ENCODE peak calls at places on chromosomes 5 and 9, in five cellular contexts. One of them, this sample, is unnamed.

GRCh38 chr5:62985749-62986148 is 407.1 kb downstream of the LRRC70 start:
- DNase-seq in stomach: no peak
- DNase-seq in Panc1: no peak
- DNase-seq in transverse colon: no peak
- DNase-seq in right atrium auricular region: no peak
- DNase-seq in this sample: no peak

GRCh38 chr5:175709276-175709781 is 51.5 kb downstream of the HRH2 start:
- DNase-seq in Panc1: no peak
- DNase-seq in right atrium auricular region: no peak
- DNase-seq in transverse colon: no peak
- DNase-seq in stomach: peak; percentile 24
- DNase-seq in this sample: no peak

GRCh38 chr5:139872052-139872766 is 76.6 kb downstream of the PSD2 start:
- DNase-seq in Panc1: no peak
- DNase-seq in transverse colon: no peak
- DNase-seq in right atrium auricular region: no peak
- DNase-seq in stomach: no peak
- DNase-seq in this sample: no peak

GRCh38 chr9:95115104-95115503 is 202.4 kb downstream of the FANCC start:
- DNase-seq in right atrium auricular region: no peak
- DNase-seq in transverse colon: no peak
- DNase-seq in stomach: no peak
- DNase-seq in Panc1: no peak
- DNase-seq in this sample: no peak

GRCh38 chr9:124489222-124489621 is 18.0 kb downstream of the NR5A1 start:
- DNase-seq in Panc1: no peak
- DNase-seq in transverse colon: no peak
- DNase-seq in right atrium auricular region: no peak
- DNase-seq in stomach: no peak
- DNase-seq in this sample: peak; percentile 20

GRCh38 chr9:69744688-69745380 is 15.0 kb downstream of the PTAR1 start:
- DNase-seq in right atrium auricular region: no peak
- DNase-seq in Panc1: no peak
- DNase-seq in stomach: no peak
- DNase-seq in transverse colon: no peak
- DNase-seq in this sample: no peak

GRCh38 chr9:37328561-37329227 is 93.8 kb upstream of the GRHPR start:
- DNase-seq in stomach: no peak
- DNase-seq in right atrium auricular region: no peak
- DNase-seq in Panc1: no peak
- DNase-seq in transverse colon: no peak
- DNase-seq in this sample: no peak

GRCh38 chr5:139105621-139106071 is 92.5 kb downstream of the SIL1 start:
- DNase-seq in Panc1: no peak
- DNase-seq in right atrium auricular region: no peak
- DNase-seq in stomach: no peak
- DNase-seq in transverse colon: no peak
- DNase-seq in this sample: no peak

GRCh38 chr9:31519011-31519410 is 865.4 kb upstream of the ACO1 start:
- DNase-seq in Panc1: no peak
- DNase-seq in transverse colon: no peak
- DNase-seq in stomach: no peak
- DNase-seq in right atrium auricular region: no peak
- DNase-seq in this sample: no peak

GRCh38 chr5:76544268-76544926 is 78.8 kb downstream of the F2RL2 start:
- DNase-seq in stomach: peak; percentile 76
- DNase-seq in transverse colon: peak; percentile 70
- DNase-seq in right atrium auricular region: no peak
- DNase-seq in Panc1: peak; percentile 8
- DNase-seq in this sample: peak; percentile 12

GRCh38 chr5:113020461-113021273 is 44.1 kb downstream of the DCP2 start:
- DNase-seq in Panc1: peak; percentile 79
- DNase-seq in stomach: no peak
- DNase-seq in transverse colon: no peak
- DNase-seq in right atrium auricular region: no peak
- DNase-seq in this sample: peak; percentile 29

GRCh38 chr9:70421020-70421271 is 6.5 kb upstream of the KLF9 start:
- DNase-seq in transverse colon: no peak
- DNase-seq in Panc1: no peak
- DNase-seq in right atrium auricular region: no peak
- DNase-seq in stomach: no peak
- DNase-seq in this sample: no peak

GRCh38 chr5:86565197-86565789 is 52.4 kb upstream of the COX7C start:
- DNase-seq in Panc1: no peak
- DNase-seq in right atrium auricular region: no peak
- DNase-seq in stomach: no peak
- DNase-seq in transverse colon: no peak
- DNase-seq in this sample: no peak

GRCh38 chr9:35906923-35907699 is 1.1 kb downstream of the HRCT1 start:
- DNase-seq in transverse colon: peak; percentile 65
- DNase-seq in right atrium auricular region: peak; percentile 87
- DNase-seq in stomach: no peak
- DNase-seq in Panc1: no peak
- DNase-seq in this sample: peak; percentile 95

DNA sequence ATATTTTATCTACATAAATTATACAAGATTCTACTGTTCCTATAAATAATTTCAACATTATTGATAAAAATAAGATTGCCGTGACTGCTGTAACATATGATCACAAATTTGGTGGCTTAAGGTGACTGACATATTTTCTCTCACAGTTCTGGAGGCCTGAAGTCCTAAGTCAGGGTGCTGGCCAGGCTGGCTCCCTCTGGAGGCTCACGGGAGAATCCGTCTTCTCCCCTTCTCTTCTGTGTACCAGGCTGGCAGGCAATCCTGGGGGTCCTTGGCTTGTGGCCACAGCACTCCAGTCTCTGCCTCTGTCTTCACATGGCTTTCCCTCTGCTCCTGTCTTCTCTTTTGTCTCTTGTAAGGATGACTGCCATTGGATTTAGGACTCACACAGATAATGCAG is 31.7 kb upstream of the IRX2 start:
- DNase-seq in transverse colon: no peak
- DNase-seq in right atrium auricular region: no peak
- DNase-seq in stomach: no peak
- DNase-seq in Panc1: no peak
- DNase-seq in this sample: no peak
- TF ChIP-seq CTCF in transverse colon: no peak
- TF ChIP-seq CTCF in right atrium auricular region: no peak
- TF ChIP-seq CTCF in stomach: no peak
- TF ChIP-seq CTCF in Panc1: peak; percentile 43
- TF ChIP-seq CTCF in this sample: peak; percentile 4

DNA sequence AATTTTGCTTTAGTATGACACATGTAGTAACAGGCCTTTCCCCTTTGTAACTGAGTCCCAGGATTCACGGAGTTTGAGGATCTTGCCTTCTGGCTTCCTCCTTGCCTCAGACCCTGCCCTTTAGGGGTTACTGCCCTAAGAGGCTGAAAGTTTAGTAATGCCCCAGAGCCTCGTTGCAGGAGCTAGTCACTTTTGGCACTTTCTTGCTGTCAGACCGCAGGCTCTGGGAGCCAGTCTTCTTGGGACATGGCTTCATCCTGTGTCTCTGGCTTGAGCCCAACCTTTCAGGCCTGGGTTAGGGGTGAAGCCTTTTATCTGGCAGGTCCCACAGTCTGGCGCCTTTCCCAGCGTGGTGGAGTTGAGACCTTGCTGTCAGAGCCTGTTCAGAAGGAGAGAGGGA is 185.6 kb upstream of the DMRT1 start:
- DNase-seq in Panc1: no peak
- DNase-seq in right atrium auricular region: peak; percentile 91
- DNase-seq in stomach: peak; percentile 88
- DNase-seq in transverse colon: no peak
- DNase-seq in this sample: peak; percentile 24
- H3K27ac ChIP-seq in Panc1: no peak overlapping the region
- H3K27ac ChIP-seq in right atrium auricular region: peak overlapping the region; percentile 85
- H3K27ac ChIP-seq in stomach: no peak overlapping the region
- H3K27ac ChIP-seq in transverse colon: no peak overlapping the region
- H3K27ac ChIP-seq in this sample: no peak overlapping the region

GRCh38 chr9:22009563-22009867 is 410 bp upstream of the CDKN2B start:
- DNase-seq in transverse colon: no peak
- DNase-seq in right atrium auricular region: no peak
- DNase-seq in stomach: no peak
- DNase-seq in Panc1: no peak
- DNase-seq in this sample: no peak
- TF ChIP-seq CTCF in transverse colon: no peak
- TF ChIP-seq CTCF in right atrium auricular region: no peak
- TF ChIP-seq CTCF in stomach: no peak
- TF ChIP-seq CTCF in Panc1: no peak
- TF ChIP-seq CTCF in this sample: peak; percentile 48

GRCh38 chr9:134455010-134455409 is 128.8 kb downstream of the RXRA start:
- DNase-seq in Panc1: no peak
- DNase-seq in right atrium auricular region: no peak
- DNase-seq in stomach: no peak
- DNase-seq in transverse colon: no peak
- DNase-seq in this sample: no peak
- H3K27ac ChIP-seq in Panc1: no peak overlapping the region
- H3K27ac ChIP-seq in right atrium auricular region: peak overlapping the region; percentile 92
- H3K27ac ChIP-seq in stomach: peak overlapping the region; percentile 76
- H3K27ac ChIP-seq in transverse colon: peak overlapping the region; percentile 87
- H3K27ac ChIP-seq in this sample: peak overlapping the region; percentile 95

GRCh38 chr5:134133213-134133994 is 18.9 kb downstream of the TCF7 start:
- DNase-seq in stomach: no peak
- DNase-seq in transverse colon: peak; percentile 6
- DNase-seq in Panc1: no peak
- DNase-seq in right atrium auricular region: no peak
- DNase-seq in this sample: no peak

GRCh38 chr5:134133995-134134541 is 19.6 kb downstream of the TCF7 start:
- DNase-seq in transverse colon: no peak
- DNase-seq in stomach: peak; percentile 17
- DNase-seq in right atrium auricular region: no peak
- DNase-seq in Panc1: no peak
- DNase-seq in this sample: no peak

GRCh38 chr5:134131578-134132350 is 17.3 kb downstream of the TCF7 start:
- DNase-seq in stomach: no peak
- DNase-seq in right atrium auricular region: no peak
- DNase-seq in Panc1: no peak
- DNase-seq in transverse colon: no peak
- DNase-seq in this sample: no peak

GRCh38 chr5:134131165-134131564 is 16.7 kb downstream of the TCF7 start:
- DNase-seq in transverse colon: no peak
- DNase-seq in stomach: no peak
- DNase-seq in right atrium auricular region: no peak
- DNase-seq in Panc1: no peak
- DNase-seq in this sample: no peak

GRCh38 chr5:134132372-134133212 is 18.1 kb downstream of the TCF7 start:
- DNase-seq in right atrium auricular region: no peak
- DNase-seq in transverse colon: no peak
- DNase-seq in Panc1: no peak
- DNase-seq in stomach: no peak
- DNase-seq in this sample: no peak
- TF ChIP-seq CTCF in right atrium auricular region: no peak
- TF ChIP-seq CTCF in transverse colon: no peak
- TF ChIP-seq CTCF in Panc1: no peak
- TF ChIP-seq CTCF in stomach: no peak
- TF ChIP-seq CTCF in this sample: no peak

GRCh38 chr5:39760385-39761198 is 335.8 kb upstream of the DAB2 start:
- DNase-seq in Panc1: peak; percentile 86
- DNase-seq in transverse colon: no peak
- DNase-seq in stomach: no peak
- DNase-seq in right atrium auricular region: peak; percentile 65
- DNase-seq in this sample: peak; percentile 97

GRCh38 chr5:39758426-39758825 is 333.6 kb upstream of the DAB2 start:
- DNase-seq in Panc1: no peak
- DNase-seq in stomach: no peak
- DNase-seq in transverse colon: no peak
- DNase-seq in right atrium auricular region: no peak
- DNase-seq in this sample: no peak

GRCh38 chr5:39762761-39763160 is 338.0 kb upstream of the DAB2 start:
- DNase-seq in right atrium auricular region: no peak
- DNase-seq in transverse colon: no peak
- DNase-seq in stomach: no peak
- DNase-seq in Panc1: no peak
- DNase-seq in this sample: no peak

GRCh38 chr5:39759696-39760095 is 334.9 kb upstream of the DAB2 start:
- DNase-seq in stomach: no peak
- DNase-seq in transverse colon: no peak
- DNase-seq in Panc1: no peak
- DNase-seq in right atrium auricular region: no peak
- DNase-seq in this sample: no peak

DNA sequence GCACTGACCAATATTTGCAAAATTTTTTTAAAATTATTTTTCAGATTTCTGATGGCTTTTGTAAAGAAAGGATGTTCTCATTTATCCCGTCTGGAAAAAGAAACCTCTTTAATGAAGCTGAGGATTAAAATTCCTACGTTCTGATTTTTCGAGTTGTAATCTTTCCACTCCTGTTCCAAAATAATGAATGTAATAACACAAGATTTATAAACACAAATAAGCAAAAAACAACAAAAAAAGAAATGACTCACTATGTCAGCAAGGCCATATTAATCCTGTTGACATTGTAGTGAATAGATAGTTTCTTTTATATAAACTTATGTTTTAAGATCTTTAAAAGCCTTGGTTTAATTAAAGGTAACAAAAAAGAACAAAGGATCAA is 336.4 kb upstream of the DAB2 start:
- DNase-seq in right atrium auricular region: no peak
- DNase-seq in transverse colon: no peak
- DNase-seq in stomach: no peak
- DNase-seq in Panc1: no peak
- DNase-seq in this sample: no peak
- H3K27ac ChIP-seq in right atrium auricular region: peak overlapping the region; percentile 46
- H3K27ac ChIP-seq in transverse colon: no peak overlapping the region
- H3K27ac ChIP-seq in stomach: no peak overlapping the region
- H3K27ac ChIP-seq in Panc1: no peak overlapping the region
- H3K27ac ChIP-seq in this sample: peak overlapping the region; percentile 94

GRCh38 chr5:10660720-10661387 is 97.0 kb downstream of the ANKRD33B start:
- DNase-seq in right atrium auricular region: no peak
- DNase-seq in Panc1: no peak
- DNase-seq in stomach: peak; percentile 13
- DNase-seq in transverse colon: no peak
- DNase-seq in this sample: no peak
- TF ChIP-seq CTCF in right atrium auricular region: no peak
- TF ChIP-seq CTCF in Panc1: no peak
- TF ChIP-seq CTCF in stomach: no peak
- TF ChIP-seq CTCF in transverse colon: no peak
- TF ChIP-seq CTCF in this sample: no peak

GRCh38 chr5:163564321-163564924 is 59.0 kb downstream of the MAT2B start:
- DNase-seq in transverse colon: peak; percentile 62
- DNase-seq in right atrium auricular region: peak; percentile 64
- DNase-seq in Panc1: peak; percentile 53
- DNase-seq in stomach: peak; percentile 62
- DNase-seq in this sample: peak; percentile 81

GRCh38 chr5:163566678-163567077 is 61.3 kb downstream of the MAT2B start:
- DNase-seq in transverse colon: no peak
- DNase-seq in Panc1: no peak
- DNase-seq in right atrium auricular region: no peak
- DNase-seq in stomach: no peak
- DNase-seq in this sample: no peak

GRCh38 chr5:163565931-163566608 is 60.7 kb downstream of the MAT2B start:
- DNase-seq in Panc1: no peak
- DNase-seq in right atrium auricular region: no peak
- DNase-seq in transverse colon: peak; percentile 15
- DNase-seq in stomach: peak; percentile 33
- DNase-seq in this sample: peak; percentile 43

GRCh38 chr5:163563880-163564279 is 58.5 kb downstream of the MAT2B start:
- DNase-seq in right atrium auricular region: no peak
- DNase-seq in transverse colon: no peak
- DNase-seq in stomach: no peak
- DNase-seq in Panc1: no peak
- DNase-seq in this sample: no peak

GRCh38 chr5:163565492-163565891 is 60.1 kb downstream of the MAT2B start:
- DNase-seq in right atrium auricular region: no peak
- DNase-seq in Panc1: no peak
- DNase-seq in stomach: no peak
- DNase-seq in transverse colon: no peak
- DNase-seq in this sample: no peak
- H3K27ac ChIP-seq in right atrium auricular region: no peak overlapping the region
- H3K27ac ChIP-seq in Panc1: no peak overlapping the region
- H3K27ac ChIP-seq in stomach: no peak overlapping the region
- H3K27ac ChIP-seq in transverse colon: no peak overlapping the region
- H3K27ac ChIP-seq in this sample: no peak overlapping the region

GRCh38 chr9:99336005-99336404 is 113.9 kb downstream of the SEC61B start:
- DNase-seq in right atrium auricular region: no peak
- DNase-seq in stomach: no peak
- DNase-seq in Panc1: no peak
- DNase-seq in transverse colon: no peak
- DNase-seq in this sample: no peak
- TF ChIP-seq CTCF in right atrium auricular region: no peak
- TF ChIP-seq CTCF in stomach: no peak
- TF ChIP-seq CTCF in Panc1: no peak
- TF ChIP-seq CTCF in transverse colon: no peak
- TF ChIP-seq CTCF in this sample: no peak

This sample was measured in fibroblast of lung.